ENCODE peak calls at places on chromosome 22, in five cellular contexts. L is CD4-positive, alpha-beta T cell; R is tibial nerve; G is left ventricle myocardium inferior; P is HCT116. K is an unnamed sample.

GRCh38 chr22:22167791-22168189 is 76.8 kb upstream of the VPREB1 start:
- DNase-seq in L (no peak), R (no peak), G (no peak), P (no peak), K (no peak)

GRCh38 chr22:49638001-49638400 is 189.7 kb downstream of the BRD1 start:
- DNase-seq in L (no peak), R (no peak), G (no peak), P (no peak), K (no peak)

GRCh38 chr22:23104109-23104971 is 34.0 kb downstream of the GNAZ start:
- DNase-seq in L (no peak), R (no peak), G (no peak), P (no peak), K (no peak)

GRCh38 chr22:49960967-49961600 is 512 bp downstream of the PIM3 start:
- DNase-seq in L (peak; percentile 17), R (no peak), G (peak; percentile 48), P (no peak), K (no peak)

GRCh38 chr22:50708474-50708873 is 29.5 kb upstream of the ACR start:
- DNase-seq in L (no peak), R (no peak), G (no peak), P (no peak), K (no peak)

GRCh38 chr22:27873476-27873875 is 45.6 kb downstream of the PITPNB start:
- DNase-seq in L (no peak), R (no peak), G (peak; percentile 22), P (no peak), K (no peak)

GRCh38 chr22:37509026-37509886 is 10.0 kb downstream of the CARD10 start:
- DNase-seq in L (no peak), R (no peak), G (no peak), P (no peak), K (no peak)

GRCh38 chr22:44786610-44787009 is 34.2 kb downstream of the ARHGAP8 start:
- DNase-seq in L (no peak), R (no peak), G (no peak), P (no peak), K (no peak)

GRCh38 chr22:21984793-21985192 is 2.2 kb upstream of the TOP3B start:
- DNase-seq in L (no peak), R (no peak), G (no peak), P (peak; percentile 19), K (no peak)

GRCh38 chr22:40183029-40183581 is 5.4 kb downstream of the TNRC6B start:
- DNase-seq in L (no peak), R (peak; percentile 24), G (no peak), P (no peak), K (no peak)

GRCh38 chr22:21646608-21647590 is 4.8 kb downstream of the SDF2L1 start:
- DNase-seq in L (peak; percentile 64), R (peak; percentile 90), G (peak; percentile 67), P (peak; percentile 66), K (no peak)

DNA sequence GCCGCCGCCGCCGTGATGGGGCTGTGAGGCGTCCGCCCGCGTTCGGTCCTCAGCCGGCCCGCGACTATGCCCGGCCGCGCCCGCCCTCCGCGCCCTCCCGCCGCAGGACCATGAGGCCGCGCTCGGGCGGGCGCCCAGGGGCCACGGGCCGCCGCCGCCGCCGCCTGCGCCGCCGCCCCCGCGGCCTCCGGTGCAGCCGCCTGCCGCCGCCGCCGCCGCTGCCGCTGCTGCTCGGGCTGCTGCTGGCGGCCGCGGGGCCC is 215 bp downstream of the ZNRF3 start:
- DNase-seq in L (no peak), R (no peak), G (no peak), P (no peak), K (no peak)
- H3K27ac ChIP-seq in L (no peak overlapping the region), R (peak overlapping the region; percentile 87), G (peak overlapping the region; percentile 81), P (peak overlapping the region; percentile 77), K (no peak overlapping the region)

GRCh38 chr22:24592144-24592845 is 578 bp downstream of the LRRC75B start:
- DNase-seq in L (no peak), R (no peak), G (no peak), P (no peak), K (no peak)
- H3K27ac ChIP-seq in L (no peak overlapping the region), R (peak overlapping the region; percentile 97), G (peak overlapping the region; percentile 81), P (peak overlapping the region; percentile 65), K (peak overlapping the region; percentile 37)

DNA sequence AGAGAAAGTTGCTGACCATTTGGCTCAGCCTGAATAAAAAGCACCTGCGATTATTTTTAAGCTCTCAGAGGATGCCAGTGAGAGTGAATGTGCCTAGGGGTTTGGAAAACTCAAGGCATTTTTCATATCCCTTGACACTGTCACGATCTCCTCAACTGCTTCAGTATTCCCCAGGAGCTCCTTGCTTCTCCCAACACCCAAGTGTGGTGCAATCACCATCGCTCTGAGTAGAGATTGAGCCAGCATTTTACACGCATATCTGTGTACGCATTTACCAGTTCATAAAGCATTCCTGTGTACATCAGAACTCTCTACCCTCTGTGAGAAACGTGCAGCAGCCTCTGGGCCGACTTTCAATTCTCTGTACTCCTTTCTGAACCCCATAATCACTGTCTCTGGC is 1.3 kb downstream of the SRRD start:
- DNase-seq in L (no peak), R (no peak), G (no peak), P (no peak), K (no peak)
- H3K27ac ChIP-seq in L (no peak overlapping the region), R (peak overlapping the region; percentile 97), G (peak overlapping the region; percentile 90), P (no peak overlapping the region), K (peak overlapping the region; percentile 13)

GRCh38 chr22:18000441-18001039 is 23.8 kb downstream of the MICAL3 start:
- DNase-seq in L (no peak), R (no peak), G (no peak), P (no peak), K (no peak)

GRCh38 chr22:17997456-17997855 is 26.9 kb downstream of the MICAL3 start:
- DNase-seq in L (no peak), R (no peak), G (no peak), P (no peak), K (no peak)

GRCh38 chr22:18001040-18001893 is 23.1 kb downstream of the MICAL3 start:
- DNase-seq in L (peak; percentile 43), R (peak; percentile 87), G (peak; percentile 89), P (peak; percentile 99), K (peak; percentile 74)

GRCh38 chr22:17998913-17999312 is 25.4 kb downstream of the MICAL3 start:
- DNase-seq in L (no peak), R (no peak), G (no peak), P (no peak), K (no peak)

GRCh38 chr22:17999851-18000250 is 24.5 kb downstream of the MICAL3 start:
- DNase-seq in L (no peak), R (no peak), G (no peak), P (no peak), K (no peak)
- H3K27ac ChIP-seq in L (peak overlapping the region; percentile 46), R (peak overlapping the region; percentile 97), G (no peak overlapping the region), P (no peak overlapping the region), K (no peak overlapping the region)

GRCh38 chr22:42682113-42682851 is 33.1 kb upstream of the CYB5R3 start:
- DNase-seq in L (no peak), R (no peak), G (no peak), P (no peak), K (no peak)
- H3K27ac ChIP-seq in L (no peak overlapping the region), R (peak overlapping the region; percentile 88), G (peak overlapping the region; percentile 96), P (no peak overlapping the region), K (no peak overlapping the region)

DNA sequence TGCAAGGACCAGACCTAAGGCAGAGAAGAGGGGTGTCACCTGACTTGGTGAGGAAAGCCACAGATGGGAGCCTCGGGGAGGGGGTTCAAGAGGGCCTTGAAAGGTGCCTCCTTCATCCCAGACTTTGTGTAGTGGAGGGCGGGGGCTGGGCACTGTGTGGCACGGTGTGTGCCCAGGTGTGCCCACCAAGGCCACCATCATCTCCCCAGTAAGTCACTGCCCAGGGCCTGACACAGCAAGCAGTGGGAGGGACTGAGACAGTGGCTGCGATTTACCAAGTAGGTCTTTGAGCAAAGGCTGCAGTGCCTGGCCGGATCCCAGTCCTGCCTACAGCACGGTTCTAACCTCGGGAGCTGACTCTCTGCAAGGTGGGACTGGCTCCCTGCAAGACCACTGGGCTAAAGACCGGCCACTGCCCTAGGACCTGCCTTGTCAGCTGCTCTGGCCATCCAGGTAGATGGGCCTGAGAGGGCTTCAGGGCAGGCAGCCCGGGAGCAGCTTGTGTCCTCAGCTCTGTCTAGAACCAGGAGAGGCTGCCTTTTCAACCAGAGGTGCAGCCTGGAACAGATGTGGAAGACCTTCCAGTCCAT is 1.4 kb downstream of the OSM start:
- DNase-seq in L (no peak), R (no peak), G (no peak), P (no peak), K (no peak)
- H3K27ac ChIP-seq in L (peak overlapping the region; percentile 90), R (no peak overlapping the region), G (no peak overlapping the region), P (no peak overlapping the region), K (no peak overlapping the region)

K was measured in epithelial cell of prostate.